ENCODE peak calls at places on chromosomes 1 and 21, in five cellular contexts. One of them, this sample, is unnamed.

GRCh38 chr1:166489670-166490436 is 323.1 kb upstream of the FAM78B start:
- DNase-seq in sigmoid colon: peak; percentile 62
- DNase-seq in endothelial cell of umbilical vein: no peak
- DNase-seq in heart left ventricle: no peak
- DNase-seq in breast epithelium: no peak
- DNase-seq in this sample: peak; percentile 88

GRCh38 chr1:73644198-73644597 is 553.8 kb downstream of the LRRIQ3 start:
- DNase-seq in sigmoid colon: no peak
- DNase-seq in endothelial cell of umbilical vein: no peak
- DNase-seq in heart left ventricle: no peak
- DNase-seq in breast epithelium: no peak
- DNase-seq in this sample: no peak

GRCh38 chr1:167627865-167628641 is 2.0 kb upstream of the RCSD1 start:
- DNase-seq in sigmoid colon: no peak
- DNase-seq in endothelial cell of umbilical vein: no peak
- DNase-seq in heart left ventricle: peak; percentile 40
- DNase-seq in breast epithelium: no peak
- DNase-seq in this sample: peak; percentile 95

GRCh38 chr1:214317300-214317699 is 36.3 kb downstream of the SMYD2 start:
- DNase-seq in sigmoid colon: no peak
- DNase-seq in endothelial cell of umbilical vein: no peak
- DNase-seq in heart left ventricle: no peak
- DNase-seq in breast epithelium: no peak
- DNase-seq in this sample: no peak

GRCh38 chr1:114037952-114038867 is 58.9 kb downstream of the OLFML3 start:
- DNase-seq in sigmoid colon: no peak
- DNase-seq in endothelial cell of umbilical vein: no peak
- DNase-seq in heart left ventricle: no peak
- DNase-seq in breast epithelium: no peak
- DNase-seq in this sample: no peak

GRCh38 chr1:151841141-151841540 is 1.5 kb upstream of the C2CD4D start:
- DNase-seq in sigmoid colon: no peak
- DNase-seq in endothelial cell of umbilical vein: peak; percentile 66
- DNase-seq in heart left ventricle: no peak
- DNase-seq in breast epithelium: no peak
- DNase-seq in this sample: no peak

GRCh38 chr1:2105781-2106524 is 55.7 kb downstream of the PRKCZ start:
- DNase-seq in sigmoid colon: no peak
- DNase-seq in endothelial cell of umbilical vein: no peak
- DNase-seq in heart left ventricle: peak; percentile 13
- DNase-seq in breast epithelium: no peak
- DNase-seq in this sample: no peak

GRCh38 chr1:79928901-79929300 is 922.4 kb upstream of the ADGRL4 start:
- DNase-seq in sigmoid colon: no peak
- DNase-seq in endothelial cell of umbilical vein: no peak
- DNase-seq in heart left ventricle: no peak
- DNase-seq in breast epithelium: no peak
- DNase-seq in this sample: no peak

GRCh38 chr1:241998950-241999495 is at the start of gene MAP1LC3C:
- DNase-seq in sigmoid colon: no peak
- DNase-seq in endothelial cell of umbilical vein: no peak
- DNase-seq in heart left ventricle: no peak
- DNase-seq in breast epithelium: no peak
- DNase-seq in this sample: no peak

GRCh38 chr1:203797948-203798347 is 2.5 kb downstream of the ZBED6 start:
- DNase-seq in sigmoid colon: peak; percentile 69
- DNase-seq in endothelial cell of umbilical vein: no peak
- DNase-seq in heart left ventricle: no peak
- DNase-seq in breast epithelium: no peak
- DNase-seq in this sample: no peak

GRCh38 chr1:211750599-211750998 is 75.2 kb upstream of the NEK2 start:
- DNase-seq in sigmoid colon: no peak
- DNase-seq in endothelial cell of umbilical vein: no peak
- DNase-seq in heart left ventricle: no peak
- DNase-seq in breast epithelium: no peak
- DNase-seq in this sample: no peak

GRCh38 chr1:185439727-185440415 is 122.8 kb upstream of the IVNS1ABP start:
- DNase-seq in sigmoid colon: no peak
- DNase-seq in endothelial cell of umbilical vein: peak; percentile 24
- DNase-seq in heart left ventricle: peak; percentile 32
- DNase-seq in breast epithelium: no peak
- DNase-seq in this sample: peak; percentile 70

GRCh38 chr1:3640113-3640932 is 9.6 kb downstream of the WRAP73 start:
- DNase-seq in sigmoid colon: no peak
- DNase-seq in endothelial cell of umbilical vein: no peak
- DNase-seq in heart left ventricle: no peak
- DNase-seq in breast epithelium: peak; percentile 43
- DNase-seq in this sample: no peak

GRCh38 chr1:194076646-194077045 is 890.2 kb upstream of the B3GALT2 start:
- DNase-seq in sigmoid colon: no peak
- DNase-seq in endothelial cell of umbilical vein: peak; percentile 38
- DNase-seq in heart left ventricle: no peak
- DNase-seq in breast epithelium: no peak
- DNase-seq in this sample: no peak

GRCh38 chr1:234970731-234971476 is 157.7 kb downstream of the TOMM20 start:
- DNase-seq in sigmoid colon: peak; percentile 95
- DNase-seq in endothelial cell of umbilical vein: peak; percentile 55
- DNase-seq in heart left ventricle: peak; percentile 77
- DNase-seq in breast epithelium: peak; percentile 64
- DNase-seq in this sample: peak; percentile 58

GRCh38 chr21:34336756-34337391 is 26.9 kb upstream of the KCNE2 start:
- DNase-seq in sigmoid colon: no peak
- DNase-seq in endothelial cell of umbilical vein: peak; percentile 48
- DNase-seq in heart left ventricle: no peak
- DNase-seq in breast epithelium: no peak
- DNase-seq in this sample: no peak

GRCh38 chr1:3283849-3284248 is 170.6 kb upstream of the ARHGEF16 start:
- DNase-seq in sigmoid colon: no peak
- DNase-seq in endothelial cell of umbilical vein: no peak
- DNase-seq in heart left ventricle: peak; percentile 44
- DNase-seq in breast epithelium: no peak
- DNase-seq in this sample: no peak

GRCh38 chr1:234943801-234944402 is 184.7 kb downstream of the TOMM20 start:
- DNase-seq in sigmoid colon: peak; percentile 28
- DNase-seq in endothelial cell of umbilical vein: no peak
- DNase-seq in heart left ventricle: no peak
- DNase-seq in breast epithelium: no peak
- DNase-seq in this sample: no peak

GRCh38 chr1:32988665-32989064 is 24.1 kb upstream of the RNF19B start:
- DNase-seq in sigmoid colon: peak; percentile 75
- DNase-seq in endothelial cell of umbilical vein: peak; percentile 40
- DNase-seq in heart left ventricle: no peak
- DNase-seq in breast epithelium: no peak
- DNase-seq in this sample: no peak

GRCh38 chr1:203424861-203425667 is 50.5 kb upstream of the PRELP start:
- DNase-seq in sigmoid colon: no peak
- DNase-seq in endothelial cell of umbilical vein: no peak
- DNase-seq in heart left ventricle: no peak
- DNase-seq in breast epithelium: no peak
- DNase-seq in this sample: no peak

GRCh38 chr1:15620155-15620545 is 2.9 kb downstream of the DDI2 start:
- DNase-seq in sigmoid colon: no peak
- DNase-seq in endothelial cell of umbilical vein: peak; percentile 76
- DNase-seq in heart left ventricle: no peak
- DNase-seq in breast epithelium: no peak
- DNase-seq in this sample: peak; percentile 27

GRCh38 chr21:22355949-22356348 is 1357.7 kb downstream of the NCAM2 start:
- DNase-seq in sigmoid colon: no peak
- DNase-seq in endothelial cell of umbilical vein: no peak
- DNase-seq in heart left ventricle: no peak
- DNase-seq in breast epithelium: no peak
- DNase-seq in this sample: no peak

GRCh38 chr1:101073836-101074235 is 48.3 kb upstream of the DPH5 start:
- DNase-seq in sigmoid colon: no peak
- DNase-seq in endothelial cell of umbilical vein: no peak
- DNase-seq in heart left ventricle: no peak
- DNase-seq in breast epithelium: no peak
- DNase-seq in this sample: no peak

GRCh38 chr1:869499-870244 is 54.1 kb upstream of the SAMD11 start:
- DNase-seq in sigmoid colon: peak; percentile 77
- DNase-seq in endothelial cell of umbilical vein: peak; percentile 39
- DNase-seq in heart left ventricle: peak; percentile 76
- DNase-seq in breast epithelium: peak; percentile 73
- DNase-seq in this sample: peak; percentile 61

DNA sequence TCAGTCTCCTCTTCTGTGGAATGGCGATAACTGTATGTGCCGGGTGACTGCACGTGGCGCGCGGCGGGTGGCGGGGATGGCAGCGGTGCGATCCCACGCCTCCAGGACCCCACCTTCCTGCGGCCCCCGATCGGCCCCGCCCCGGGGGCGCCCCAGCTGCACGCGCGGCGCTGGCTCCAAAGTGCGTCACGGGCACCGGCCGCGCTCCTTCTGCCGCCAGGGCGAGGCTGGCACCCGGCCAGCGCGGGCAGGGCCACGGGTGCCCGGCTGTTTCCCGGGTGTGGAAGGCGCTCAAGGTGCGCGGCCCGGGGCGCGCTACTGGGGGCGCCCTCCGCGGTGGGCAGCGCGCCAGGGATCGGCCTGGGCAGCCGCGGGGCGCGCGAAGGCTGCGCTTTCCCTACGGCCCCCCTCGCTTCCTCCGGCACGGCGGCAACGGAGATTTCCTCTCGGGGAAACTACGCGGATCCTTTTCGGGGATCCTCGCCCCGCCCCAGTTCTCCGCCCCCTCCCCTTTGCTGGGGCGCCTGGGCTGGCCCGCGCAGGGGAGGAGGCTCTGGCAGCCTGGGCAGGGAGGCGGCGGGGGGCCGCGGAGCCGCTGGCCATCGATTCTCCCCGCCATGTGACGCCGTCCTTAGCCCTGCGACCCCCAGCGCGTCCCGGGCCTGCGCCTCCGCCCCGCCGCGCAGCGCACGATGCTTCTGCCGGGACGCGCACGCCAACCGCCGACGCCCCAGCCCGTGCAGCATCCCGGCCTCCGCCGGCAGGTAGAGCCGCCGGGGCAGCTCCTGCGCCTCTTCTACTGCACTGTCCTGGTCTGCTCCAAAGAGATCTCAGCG is at the start of gene EVA1C:
- DNase-seq in sigmoid colon: peak; percentile 88
- DNase-seq in endothelial cell of umbilical vein: peak; percentile 69
- DNase-seq in heart left ventricle: peak; percentile 82
- DNase-seq in breast epithelium: peak; percentile 69
- DNase-seq in this sample: no peak
- TF ChIP-seq CTCF in sigmoid colon: no peak
- TF ChIP-seq CTCF in endothelial cell of umbilical vein: peak; percentile 11
- TF ChIP-seq CTCF in heart left ventricle: peak; percentile 32
- TF ChIP-seq CTCF in breast epithelium: no peak
- TF ChIP-seq CTCF in this sample: no peak

DNA sequence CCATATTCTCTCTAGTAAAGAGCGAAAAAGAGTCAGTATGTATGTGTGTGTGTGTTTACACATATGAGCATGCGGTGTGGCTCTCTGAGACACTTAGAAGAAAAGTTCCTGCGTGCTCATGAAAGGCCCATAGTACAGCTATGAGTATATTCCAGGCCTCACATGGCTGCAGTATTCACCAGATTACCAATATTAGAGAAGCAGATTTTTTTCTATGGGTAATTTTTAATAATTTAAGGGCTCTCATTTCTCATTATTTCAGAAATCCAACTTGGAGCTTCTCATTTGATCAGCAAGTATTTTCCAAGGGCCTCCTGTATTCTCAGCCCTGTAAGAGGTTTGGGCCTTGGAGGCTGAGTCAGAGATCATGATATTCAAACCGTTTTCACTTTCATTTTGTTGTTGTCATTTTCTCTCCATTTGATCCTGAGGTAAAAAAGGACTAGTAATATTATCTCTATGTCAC is 232.9 kb upstream of the SGIP1 start:
- DNase-seq in sigmoid colon: no peak
- DNase-seq in endothelial cell of umbilical vein: peak; percentile 86
- DNase-seq in heart left ventricle: no peak
- DNase-seq in breast epithelium: no peak
- DNase-seq in this sample: peak; percentile 83
- H3K4me3 ChIP-seq in sigmoid colon: peak overlapping the region; percentile 13
- H3K4me3 ChIP-seq in endothelial cell of umbilical vein: peak overlapping the region; percentile 2
- H3K4me3 ChIP-seq in heart left ventricle: peak overlapping the region; percentile 21
- H3K4me3 ChIP-seq in breast epithelium: peak overlapping the region; percentile 57
- H3K4me3 ChIP-seq in this sample: peak overlapping the region; percentile 22

GRCh38 chr1:183315987-183316758 is 102.0 kb downstream of the NMNAT2 start:
- DNase-seq in sigmoid colon: no peak
- DNase-seq in endothelial cell of umbilical vein: no peak
- DNase-seq in heart left ventricle: no peak
- DNase-seq in breast epithelium: no peak
- DNase-seq in this sample: no peak

GRCh38 chr1:183319051-183319450 is 99.1 kb downstream of the NMNAT2 start:
- DNase-seq in sigmoid colon: no peak
- DNase-seq in endothelial cell of umbilical vein: no peak
- DNase-seq in heart left ventricle: no peak
- DNase-seq in breast epithelium: no peak
- DNase-seq in this sample: no peak

GRCh38 chr1:183323849-183324683 is 94.1 kb downstream of the NMNAT2 start:
- DNase-seq in sigmoid colon: no peak
- DNase-seq in endothelial cell of umbilical vein: peak; percentile 6
- DNase-seq in heart left ventricle: no peak
- DNase-seq in breast epithelium: no peak
- DNase-seq in this sample: peak; percentile 34

DNA sequence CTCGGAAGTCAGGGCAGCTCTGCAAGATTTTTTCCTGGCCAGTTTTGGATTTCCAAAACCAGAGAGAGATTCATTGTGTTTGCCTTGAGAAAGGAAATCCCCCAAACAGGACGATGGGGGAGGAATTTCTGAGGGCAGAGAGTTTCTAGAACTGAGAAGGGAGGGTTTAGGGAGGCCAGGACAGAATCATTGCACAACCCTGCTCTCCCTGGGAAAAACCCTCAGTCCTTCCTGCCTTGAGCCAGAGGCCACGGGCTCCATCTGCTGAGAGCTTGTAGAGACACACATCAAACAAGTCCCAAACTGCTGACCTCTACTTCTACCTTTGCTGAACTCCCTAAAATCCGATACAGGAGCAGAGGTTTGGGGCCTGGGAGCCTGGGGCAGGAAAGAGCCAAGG is 99.7 kb downstream of the NMNAT2 start:
- DNase-seq in sigmoid colon: peak; percentile 95
- DNase-seq in endothelial cell of umbilical vein: peak; percentile 61
- DNase-seq in heart left ventricle: peak; percentile 86
- DNase-seq in breast epithelium: peak; percentile 58
- DNase-seq in this sample: peak; percentile 85
- TF ChIP-seq CTCF in sigmoid colon: peak; percentile 68
- TF ChIP-seq CTCF in endothelial cell of umbilical vein: peak; percentile 6
- TF ChIP-seq CTCF in heart left ventricle: peak; percentile 64
- TF ChIP-seq CTCF in breast epithelium: peak; percentile 19
- TF ChIP-seq CTCF in this sample: peak; percentile 62

GRCh38 chr1:28855469-28855944 is 43.5 kb downstream of the OPRD1 start:
- DNase-seq in sigmoid colon: no peak
- DNase-seq in endothelial cell of umbilical vein: no peak
- DNase-seq in heart left ventricle: no peak
- DNase-seq in breast epithelium: no peak
- DNase-seq in this sample: no peak

GRCh38 chr1:28862571-28863403 is 50.8 kb downstream of the OPRD1 start:
- DNase-seq in sigmoid colon: no peak
- DNase-seq in endothelial cell of umbilical vein: no peak
- DNase-seq in heart left ventricle: no peak
- DNase-seq in breast epithelium: no peak
- DNase-seq in this sample: no peak

GRCh38 chr1:28855969-28856368 is 44.0 kb downstream of the OPRD1 start:
- DNase-seq in sigmoid colon: no peak
- DNase-seq in endothelial cell of umbilical vein: no peak
- DNase-seq in heart left ventricle: no peak
- DNase-seq in breast epithelium: no peak
- DNase-seq in this sample: no peak

GRCh38 chr1:28864695-28865094 is 49.7 kb upstream of the EPB41 start:
- DNase-seq in sigmoid colon: no peak
- DNase-seq in endothelial cell of umbilical vein: no peak
- DNase-seq in heart left ventricle: no peak
- DNase-seq in breast epithelium: no peak
- DNase-seq in this sample: no peak

GRCh38 chr1:28860332-28861073 is 48.5 kb downstream of the OPRD1 start:
- DNase-seq in sigmoid colon: no peak
- DNase-seq in endothelial cell of umbilical vein: peak; percentile 36
- DNase-seq in heart left ventricle: no peak
- DNase-seq in breast epithelium: no peak
- DNase-seq in this sample: no peak
- H3K4me3 ChIP-seq in sigmoid colon: no peak overlapping the region
- H3K4me3 ChIP-seq in endothelial cell of umbilical vein: no peak overlapping the region
- H3K4me3 ChIP-seq in heart left ventricle: no peak overlapping the region
- H3K4me3 ChIP-seq in breast epithelium: no peak overlapping the region
- H3K4me3 ChIP-seq in this sample: no peak overlapping the region

This sample was measured in GM12865.